ENCODE peak calls at places on chromosomes 2 and 18, in nine cellular contexts. M is astrocyte; Z is IMR-90; F is stomach; L is HFFc6; U is CD8-positive, alpha-beta T cell; B is GM06990; J is tibial artery; H is pancreas. S is an unnamed sample.

GRCh38 chr2:138071720-138072719 is 107.7 kb downstream of the HNMT start:
- DNase-seq in F (no peak), U (no peak), B (no peak), Z (peak), J (no peak), M (peak), L (no peak), H (no peak), S (no peak)

GRCh38 chr2:71852141-71852711 is 295.4 kb downstream of the CYP26B1 start:
- DNase-seq in Z (no peak), B (no peak), L (no peak), J (no peak), F (no peak), H (no peak), M (no peak), U (no peak), S (no peak)

GRCh38 chr18:67596003-67596402 is 79.5 kb upstream of the DSEL start:
- DNase-seq in L (no peak), J (no peak), U (no peak), B (no peak), F (no peak), M (no peak), Z (no peak), H (no peak), S (no peak)

GRCh38 chr2:134623796-134624195 is 95.0 kb downstream of the TMEM163 start:
- DNase-seq in J (no peak), H (no peak), M (no peak), L (no peak), Z (no peak), B (peak), U (no peak), F (no peak), S (no peak)

GRCh38 chr2:239917128-239917956 is 107.8 kb downstream of the NDUFA10 start:
- DNase-seq in B (no peak), J (no peak), H (no peak), M (no peak), F (peak), U (peak), L (peak), Z (no peak), S (no peak)

GRCh38 chr18:30828700-30829099 is 213.8 kb downstream of the DSC3 start:
- DNase-seq in L (no peak), B (no peak), J (no peak), M (no peak), Z (no peak), U (no peak), H (no peak), F (no peak), S (no peak)

GRCh38 chr2:10347559-10347941 is 44.8 kb downstream of the HPCAL1 start:
- DNase-seq in H (peak), J (no peak), B (no peak), Z (no peak), L (no peak), M (no peak), U (no peak), F (no peak), S (no peak)

GRCh38 chr2:126496493-126496892 is 159.5 kb upstream of the GYPC start:
- DNase-seq in Z (no peak), F (no peak), L (no peak), J (no peak), H (no peak), B (peak), U (no peak), M (no peak), S (no peak)

GRCh38 chr18:10006261-10006903 is 92.6 kb downstream of the VAPA start:
- DNase-seq in U (no peak), M (peak), J (no peak), B (no peak), H (no peak), L (peak), F (no peak), Z (peak), S (no peak)

GRCh38 chr2:2828774-2829368 is 497.8 kb upstream of the MYT1L start:
- DNase-seq in U (peak), J (no peak), Z (no peak), H (no peak), L (no peak), F (peak), B (no peak), M (no peak), S (no peak)

GRCh38 chr2:69499966-69500365 is 62.7 kb upstream of the NFU1 start:
- DNase-seq in Z (peak), M (no peak), L (no peak), J (no peak), U (no peak), B (no peak), F (no peak), H (no peak), S (no peak)

GRCh38 chr2:37934591-37935513 is 9.8 kb downstream of the RMDN2 start:
- DNase-seq in Z (no peak), B (peak), L (no peak), M (no peak), J (no peak), U (no peak), F (no peak), H (no peak), S (no peak)

GRCh38 chr2:54212456-54212855 is 43.6 kb downstream of the TSPYL6 start:
- DNase-seq in F (no peak), J (no peak), Z (peak), L (peak), H (no peak), M (peak), U (no peak), B (no peak), S (no peak)

GRCh38 chr18:28523758-28524475 is 347.0 kb upstream of the CDH2 start:
- DNase-seq in U (no peak), H (no peak), J (no peak), B (no peak), M (no peak), F (no peak), Z (no peak), L (no peak), S (no peak)

GRCh38 chr2:98861601-98862000 is 74.4 kb downstream of the CRACDL start:
- DNase-seq in U (no peak), B (no peak), Z (no peak), F (no peak), M (no peak), L (no peak), H (no peak), J (no peak), S (no peak)

GRCh38 chr2:49616800-49617199 is 462.5 kb upstream of the FSHR start:
- DNase-seq in L (no peak), U (no peak), F (no peak), H (no peak), B (no peak), M (peak), J (no peak), Z (no peak), S (no peak)

GRCh38 chr2:383173-383572 is 95.3 kb upstream of the ALKAL2 start:
- DNase-seq in J (no peak), F (no peak), H (peak), Z (no peak), M (no peak), L (no peak), U (no peak), B (no peak), S (peak)

GRCh38 chr2:95346738-95347671 is 49.9 kb downstream of the KCNIP3 start:
- DNase-seq in Z (no peak), M (no peak), U (no peak), F (peak), J (no peak), H (peak), B (no peak), L (no peak), S (peak)

GRCh38 chr2:16617282-16618266 is 48.1 kb downstream of the CYRIA start:
- DNase-seq in H (no peak), U (no peak), F (peak), Z (peak), L (no peak), B (no peak), M (no peak), J (peak), S (peak)

GRCh38 chr18:54856105-54856504 is 27.8 kb downstream of the RAB27B start:
- DNase-seq in M (no peak), L (no peak), H (no peak), U (no peak), F (no peak), B (no peak), J (no peak), Z (no peak), S (no peak)

GRCh38 chr2:216696751-216697560 is 1.6 kb upstream of the IGFBP5 start:
- DNase-seq in Z (peak), F (no peak), U (no peak), M (peak), L (peak), J (no peak), H (no peak), B (no peak), S (no peak)

GRCh38 chr2:216694826-216695217 is 527 bp downstream of the IGFBP5 start:
- DNase-seq in J (no peak), H (no peak), Z (no peak), M (no peak), F (no peak), U (no peak), B (no peak), L (no peak), S (no peak)

GRCh38 chr2:216696321-216696720 is 972 bp upstream of the IGFBP5 start:
- DNase-seq in L (no peak), H (no peak), F (no peak), J (no peak), B (no peak), U (no peak), M (no peak), Z (no peak), S (no peak)

GRCh38 chr2:216694201-216694825 is 1.0 kb downstream of the IGFBP5 start:
- DNase-seq in U (peak), J (peak), B (peak), L (peak), H (no peak), F (peak), Z (no peak), M (peak), S (peak)

GRCh38 chr2:216695401-216695821 is at the start of gene IGFBP5:
- DNase-seq in J (peak), Z (peak), F (peak), M (peak), L (peak), H (no peak), U (no peak), B (no peak), S (peak)
- TF ChIP-seq CTCF in J (peak), Z (peak), F (no peak), M (no peak), L (peak), H (no peak), U (no peak), B (peak), S (peak)

DNA sequence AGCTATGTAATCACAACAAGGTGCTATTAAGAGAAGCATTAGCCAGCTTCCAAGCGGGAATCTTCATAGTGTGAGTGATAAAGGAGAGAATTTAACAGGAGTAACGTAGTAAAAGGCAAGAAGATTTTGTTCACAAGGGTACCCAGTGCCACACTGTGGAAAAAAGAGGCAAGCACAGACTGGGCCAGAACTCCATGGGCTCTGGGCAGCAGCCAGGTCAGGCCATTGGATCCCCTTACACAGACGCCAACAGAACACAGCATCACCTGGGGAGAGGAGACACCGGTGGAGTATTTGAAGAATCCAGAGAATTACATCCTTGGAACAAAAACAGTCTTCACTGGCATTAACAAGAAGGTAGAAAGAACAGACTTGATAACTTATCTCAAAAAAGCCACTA is 21.2 kb downstream of the AMER3 start:
- DNase-seq in B (no peak), L (no peak), U (no peak), M (no peak), J (no peak), H (no peak), Z (no peak), F (no peak), S (no peak)
- TF ChIP-seq CTCF in B (no peak), L (no peak), U (no peak), M (no peak), J (no peak), H (no peak), Z (no peak), F (no peak), S (no peak)

GRCh38 chr2:110755494-110756078 is 23.2 kb downstream of the ACOXL start:
- DNase-seq in H (no peak), J (no peak), F (no peak), U (no peak), M (peak), L (no peak), B (no peak), Z (peak), S (no peak)
- TF ChIP-seq CTCF in H (peak), J (peak), F (no peak), U (peak), M (peak), L (peak), B (peak), Z (peak), S (peak)

GRCh38 chr2:46352621-46353020 is 55.4 kb downstream of the EPAS1 start:
- DNase-seq in J (no peak), F (no peak), M (no peak), Z (no peak), U (no peak), H (no peak), B (no peak), L (no peak), S (no peak)
- TF ChIP-seq CTCF in J (peak), F (no peak), M (no peak), Z (no peak), U (no peak), H (no peak), B (no peak), L (no peak), S (no peak)

GRCh38 chr2:130769343-130769907 is 14.1 kb downstream of the AMER3 start:
- DNase-seq in J (no peak), M (no peak), B (no peak), H (no peak), U (no peak), F (no peak), Z (no peak), L (no peak), S (no peak)

GRCh38 chr2:130766711-130767407 is 11.5 kb downstream of the AMER3 start:
- DNase-seq in U (no peak), F (no peak), L (no peak), B (no peak), H (no peak), Z (no peak), J (no peak), M (no peak), S (no peak)

GRCh38 chr2:130766037-130766436 is 10.7 kb downstream of the AMER3 start:
- DNase-seq in L (no peak), F (no peak), J (no peak), B (no peak), U (no peak), Z (no peak), H (no peak), M (no peak), S (no peak)

GRCh38 chr2:130767408-130767775 is 12.1 kb downstream of the AMER3 start:
- DNase-seq in J (no peak), B (no peak), M (no peak), H (no peak), L (no peak), U (no peak), Z (no peak), F (no peak), S (no peak)

GRCh38 chr2:130768191-130768855 is 13.0 kb downstream of the AMER3 start:
- DNase-seq in Z (no peak), L (no peak), F (no peak), M (no peak), U (no peak), B (no peak), J (no peak), H (no peak), S (no peak)
- TF ChIP-seq CTCF in Z (no peak), L (no peak), F (no peak), M (no peak), U (no peak), B (peak), J (no peak), H (no peak), S (no peak)

GRCh38 chr2:12032421-12032820 is 286.0 kb downstream of the LPIN1 start:
- DNase-seq in U (no peak), Z (no peak), M (no peak), H (no peak), B (peak), L (no peak), J (no peak), F (no peak), S (no peak)
- TF ChIP-seq CTCF in U (no peak), Z (no peak), M (no peak), H (no peak), B (peak), L (peak), J (no peak), F (no peak), S (no peak)

DNA sequence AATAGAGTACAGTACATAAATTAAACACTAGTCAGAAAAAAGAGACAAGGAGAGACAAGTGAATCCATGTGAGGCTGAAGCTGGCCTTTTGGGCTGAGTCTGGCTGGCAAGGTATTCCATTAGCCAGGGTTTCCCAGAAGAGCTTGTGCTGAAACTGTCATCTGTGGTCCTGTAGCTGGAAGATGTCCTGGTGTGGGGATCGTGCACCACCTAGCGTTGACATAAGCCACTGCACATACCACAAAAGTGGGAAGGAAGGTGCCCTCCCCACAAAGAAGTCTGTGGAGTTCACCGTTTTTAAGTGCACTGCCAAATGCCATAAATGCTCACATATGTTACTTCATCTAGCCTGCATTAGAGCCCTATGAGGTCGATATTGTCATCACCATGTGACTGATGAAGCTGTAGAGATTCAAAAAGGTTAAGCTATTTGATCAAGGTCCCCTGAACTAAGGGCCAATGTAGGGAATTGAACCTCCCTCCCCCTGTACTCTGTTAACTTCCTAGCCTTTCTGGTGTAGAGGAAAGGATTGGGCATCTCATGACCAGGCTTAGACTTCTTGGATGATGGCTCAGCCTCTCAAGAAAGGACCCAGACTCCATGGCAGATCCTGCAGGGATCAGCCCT is 31.9 kb upstream of the GALNT14 start:
- DNase-seq in J (peak), L (peak), Z (peak), M (peak), H (peak), F (peak), B (no peak), U (peak), S (peak)
- TF ChIP-seq CTCF in J (peak), L (peak), Z (peak), M (peak), H (peak), F (no peak), B (peak), U (peak), S (peak)

GRCh38 chr2:186459009-186459408 is 27.1 kb upstream of the ZC3H15 start:
- DNase-seq in B (no peak), H (no peak), Z (peak), F (no peak), M (peak), U (no peak), J (no peak), L (peak), S (no peak)
- TF ChIP-seq CTCF in B (no peak), H (peak), Z (peak), F (no peak), M (peak), U (no peak), J (no peak), L (peak), S (peak)

S was measured in neural crest cell.